ENCODE peak calls at places on chromosomes 2 and 18, in four cellular contexts. V is spleen, G is GM12878, T is prostate gland. E is an unnamed sample.
A peak's percentile ranks its signal among the peaks of the same experiment; 100 is the strongest.

GRCh38 chr2:96965781-96966514 is 20.4 kb downstream of the FAM178B start:
- DNase-seq in T (no peak), V (peak; percentile 59), G (no peak), E (no peak)

GRCh38 chr2:121129692-121130091 is 155.3 kb downstream of the TFCP2L1 start:
- DNase-seq in T (no peak), V (no peak), G (no peak), E (no peak)

GRCh38 chr2:33372940-33373553 is 103.4 kb upstream of the RASGRP3 start:
- DNase-seq in V (no peak), G (peak; percentile 19), T (peak; percentile 39), E (no peak)

GRCh38 chr2:158967731-158968395 is 577 bp upstream of the TANC1 start:
- DNase-seq in V (no peak), G (no peak), T (peak; percentile 49), E (peak; percentile 52)

GRCh38 chr2:134320930-134321329 is 67.1 kb downstream of the MGAT5 start:
- DNase-seq in G (no peak), T (no peak), V (no peak), E (peak; percentile 38)

GRCh38 chr2:99380376-99381010 is 43.3 kb downstream of the EIF5B start:
- DNase-seq in T (no peak), V (no peak), G (no peak), E (no peak)

GRCh38 chr18:8654482-8655451 is 45.5 kb downstream of the RAB12 start:
- DNase-seq in G (no peak), V (no peak), T (no peak), E (no peak)

GRCh38 chr2:39437522-39438296 is 624 bp upstream of the MAP4K3 start:
- DNase-seq in T (peak; percentile 22), G (no peak), V (peak; percentile 84), E (peak; percentile 78)

GRCh38 chr2:239776441-239777033 is 248.6 kb downstream of the NDUFA10 start:
- DNase-seq in G (no peak), T (no peak), V (peak; percentile 66), E (no peak)

GRCh38 chr18:62072370-62072769 is 114.5 kb downstream of the PIGN start:
- DNase-seq in G (no peak), V (no peak), T (no peak), E (no peak)

GRCh38 chr2:134549104-134549503 is 169.7 kb downstream of the TMEM163 start:
- DNase-seq in G (no peak), T (no peak), V (no peak), E (no peak)

GRCh38 chr2:232479341-232480200 is 8.1 kb downstream of the ECEL1 start:
- DNase-seq in V (peak; percentile 69), T (no peak), G (no peak), E (no peak)

GRCh38 chr18:8469793-8470192 is 139.4 kb upstream of the RAB12 start:
- DNase-seq in T (no peak), V (no peak), G (no peak), E (no peak)

GRCh38 chr2:62175728-62176127 is 20.2 kb upstream of the B3GNT2 start:
- DNase-seq in G (no peak), T (no peak), V (no peak), E (no peak)

GRCh38 chr2:105641389-105641811 is 103.3 kb upstream of the NCK2 start:
- DNase-seq in V (no peak), G (no peak), T (no peak), E (no peak)

GRCh38 chr18:67926929-67927864 is 410.7 kb upstream of the DSEL start:
- DNase-seq in V (no peak), T (no peak), G (no peak), E (no peak)

GRCh38 chr18:49066977-49067556 is 116.3 kb upstream of the SMAD7 start:
- DNase-seq in T (no peak), G (no peak), V (no peak), E (no peak)

GRCh38 chr2:74119324-74119723 is 28.4 kb downstream of the BOLA3 start:
- DNase-seq in V (no peak), G (no peak), T (no peak), E (no peak)

DNA sequence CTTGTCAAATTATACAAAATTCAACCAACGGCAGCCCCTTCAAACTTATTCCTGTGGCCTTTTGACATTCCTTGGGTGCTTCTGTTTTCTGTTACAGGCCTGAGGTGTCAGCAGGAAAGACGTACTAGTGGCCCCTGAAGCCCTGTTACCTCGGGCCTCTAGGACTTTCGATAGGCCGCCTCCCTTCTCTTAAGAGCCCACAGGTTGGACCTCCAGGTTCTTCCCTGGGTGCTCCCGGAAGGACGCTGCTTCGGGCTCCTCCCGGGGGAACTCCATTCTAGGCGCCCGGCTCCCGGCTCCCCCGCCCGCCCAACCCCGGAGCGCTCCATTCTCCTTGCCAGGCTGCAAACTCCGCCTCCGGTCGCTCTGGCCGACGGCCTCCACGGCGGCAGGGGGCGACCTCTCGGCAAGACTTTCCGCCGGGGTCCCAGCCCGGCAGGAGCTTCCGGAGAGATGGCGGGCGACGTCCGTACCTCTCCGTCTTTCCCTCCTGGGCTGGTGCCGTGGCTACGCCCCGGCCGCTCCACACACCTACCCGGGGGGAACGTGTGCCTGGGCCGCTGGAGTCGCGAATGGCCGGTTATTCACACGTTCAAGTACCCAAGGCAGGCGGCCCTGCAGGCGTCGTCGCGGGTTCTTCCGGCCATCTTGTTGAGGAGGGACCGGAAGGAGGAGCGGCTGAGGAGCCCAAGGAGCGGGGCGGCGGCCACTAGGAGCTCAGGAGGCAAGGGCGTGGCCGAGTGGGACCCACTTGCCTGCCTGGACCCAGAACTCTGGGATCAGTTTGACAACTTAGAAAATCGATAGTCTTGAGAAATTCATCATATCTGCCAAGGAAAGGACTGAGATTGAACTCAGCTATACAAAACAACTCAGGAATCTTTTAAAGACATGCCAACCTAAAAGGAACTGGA is 27.5 kb downstream of the BOLA3 start:
- DNase-seq in T (peak; percentile 72), V (peak; percentile 94), G (peak; percentile 54), E (peak; percentile 89)
- TF ChIP-seq POLR2AphosphoS5 in T (peak; percentile 82), V (peak; percentile 80), G (peak; percentile 88), E (peak; percentile 40)

GRCh38 chr2:9239616-9240015 is 33.0 kb downstream of the ASAP2 start:
- DNase-seq in V (no peak), G (no peak), T (no peak), E (no peak)
- TF ChIP-seq CTCF in V (no peak), G (no peak), T (no peak), E (no peak)

GRCh38 chr2:210655229-210655628 is 98.8 kb downstream of the CPS1 start:
- DNase-seq in T (no peak), V (no peak), G (no peak), E (no peak)

GRCh38 chr2:210654091-210654490 is 97.7 kb downstream of the CPS1 start:
- DNase-seq in V (no peak), T (no peak), G (no peak), E (no peak)
- H3K4me1 ChIP-seq in V (no peaks in the 10 kb centered on the region), T (no peaks in the 10 kb centered on the region), G (no peaks in the 10 kb centered on the region), E (no peaks in the 10 kb centered on the region)

GRCh38 chr2:171578156-171578803 is 56.0 kb downstream of the CYBRD1 start:
- DNase-seq in V (no peak), T (no peak), G (no peak), E (no peak)

GRCh38 chr2:171575606-171576005 is 53.3 kb downstream of the CYBRD1 start:
- DNase-seq in T (no peak), G (no peak), V (no peak), E (no peak)

GRCh38 chr2:171579481-171579880 is 57.2 kb downstream of the CYBRD1 start:
- DNase-seq in V (no peak), G (no peak), T (no peak), E (no peak)

GRCh38 chr2:171571721-171572120 is 49.4 kb downstream of the CYBRD1 start:
- DNase-seq in V (no peak), T (no peak), G (no peak), E (no peak)

GRCh38 chr2:171574149-171574795 is 52.0 kb downstream of the CYBRD1 start:
- DNase-seq in T (peak; percentile 57), V (peak; percentile 95), G (peak; percentile 32), E (peak; percentile 83)
- TF ChIP-seq POLR2AphosphoS5 in T (peak; percentile 71), V (peak; percentile 56), G (no peak), E (no peak)

DNA sequence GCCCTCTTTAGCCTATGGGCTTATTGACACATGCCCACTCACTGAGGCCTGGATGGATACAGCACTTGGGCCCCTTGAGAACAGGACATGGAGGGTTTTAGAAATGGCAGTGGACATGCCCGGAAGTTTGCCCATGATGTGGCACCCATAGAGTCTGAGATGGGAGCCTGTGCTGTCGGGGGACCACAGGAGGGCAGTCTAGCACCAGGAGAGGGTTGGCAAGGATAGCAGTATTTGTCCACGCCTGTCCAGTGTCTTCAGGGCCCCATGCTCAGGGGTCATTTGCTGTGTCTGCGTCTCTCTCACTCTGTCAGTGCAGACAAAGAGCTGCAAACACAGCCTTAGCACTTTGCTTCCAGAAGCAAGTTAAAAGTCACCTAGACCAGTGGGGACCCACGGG is 48.7 kb downstream of the IL1RL2 start:
- DNase-seq in V (peak; percentile 78), G (no peak), T (no peak), E (no peak)
- TF ChIP-seq CTCF in V (no peak), G (no peak), T (no peak), E (no peak)